ENCODE peak calls at places on chromosome 9, in four cellular contexts. Z, D, V and J are unnamed samples.
A peak's percentile ranks its signal among the peaks of the same experiment; 100 is the strongest.

GRCh38 chr9:123929177-123929869 is 603 bp downstream of the DENND1A start:
- DNase-seq in Z (peak; percentile 38), D (no peak), V (no peak), J (peak; percentile 59)

GRCh38 chr9:76704601-76705204 is 59.5 kb upstream of the PCA3 start:
- DNase-seq in Z (peak; percentile 84), V (peak; percentile 92), D (peak; percentile 44), J (no peak)

GRCh38 chr9:92716557-92716956 is 46.6 kb upstream of the IPPK start:
- DNase-seq in V (no peak), Z (peak; percentile 78), D (peak; percentile 73), J (no peak)

GRCh38 chr9:6703898-6704639 is 53.7 kb upstream of the KDM4C start:
- DNase-seq in D (peak; percentile 94), Z (peak; percentile 92), V (peak; percentile 80), J (peak; percentile 91)

GRCh38 chr9:121736147-121736721 is 84.8 kb downstream of the DAB2IP start:
- DNase-seq in Z (no peak), D (peak; percentile 36), V (peak; percentile 15), J (no peak)

GRCh38 chr9:102035929-102036328 is 297.5 kb upstream of the GRIN3A start:
- DNase-seq in D (no peak), Z (no peak), V (no peak), J (no peak)

GRCh38 chr9:82680179-82680935 is 382.6 kb downstream of the RASEF start:
- DNase-seq in D (no peak), V (no peak), Z (peak; percentile 92), J (no peak)

GRCh38 chr9:123525957-123526356 is 170.0 kb downstream of the CRB2 start:
- DNase-seq in Z (no peak), V (no peak), D (no peak), J (no peak)

GRCh38 chr9:93588641-93589609 is 12.5 kb downstream of the PHF2 start:
- DNase-seq in Z (no peak), D (no peak), V (no peak), J (no peak)

GRCh38 chr9:123893146-123893545 is 36.8 kb downstream of the DENND1A start:
- DNase-seq in Z (no peak), V (no peak), D (no peak), J (no peak)

GRCh38 chr9:89848060-89849040 is 243.5 kb downstream of the GADD45G start:
- DNase-seq in V (no peak), D (no peak), Z (no peak), J (no peak)